ENCODE peak calls at places on chromosomes 11 and 22, in four cellular contexts. F, R, N and L are unnamed samples.

GRCh38 chr11:112300094-112300786 is 39.6 kb upstream of the PLET1 start:
- DNase-seq in F (no peak), R (no peak), N (no peak), L (no peak)

GRCh38 chr22:27809700-27810365 is 8.3 kb upstream of the MN1 start:
- DNase-seq in F (no peak), R (no peak), N (no peak), L (no peak)

GRCh38 chr11:46367244-46367915 is 14.1 kb upstream of the MDK start:
- DNase-seq in F (no peak), R (no peak), N (peak; percentile 89), L (peak; percentile 82)

GRCh38 chr22:37457093-37457893 is 28.9 kb downstream of the MFNG start:
- DNase-seq in F (peak; percentile 67), R (peak; percentile 50), N (no peak), L (peak; percentile 79)

GRCh38 chr22:41913842-41914534 is 886 bp downstream of the SHISA8 start:
- DNase-seq in F (no peak), R (no peak), N (no peak), L (no peak)

GRCh38 chr11:81963018-81963417 is 770.6 kb downstream of the FAM181B start:
- DNase-seq in F (no peak), R (no peak), N (no peak), L (no peak)

GRCh38 chr11:100902454-100903141 is 215.5 kb downstream of the ARHGAP42 start:
- DNase-seq in F (no peak), R (no peak), N (no peak), L (no peak)

GRCh38 chr11:10428453-10428852 is 26.6 kb upstream of the AMPD3 start:
- DNase-seq in F (no peak), R (no peak), N (no peak), L (no peak)

GRCh38 chr22:19002684-19003038 is 66.6 kb upstream of the PRODH start:
- DNase-seq in F (no peak), R (no peak), N (no peak), L (no peak)

GRCh38 chr11:44923796-44924195 is 26.9 kb downstream of the TP53I11 start:
- DNase-seq in F (no peak), R (no peak), N (no peak), L (no peak)

GRCh38 chr22:36010913-36011312 is 17.7 kb downstream of the RBFOX2 start:
- DNase-seq in F (peak; percentile 67), R (no peak), N (no peak), L (no peak)

GRCh38 chr22:28441720-28442263 is 237.8 kb downstream of the TTC28 start:
- DNase-seq in F (no peak), R (no peak), N (no peak), L (no peak)

GRCh38 chr11:121132211-121132976 is 31.4 kb downstream of the TECTA start:
- DNase-seq in F (no peak), R (no peak), N (no peak), L (no peak)

GRCh38 chr11:111213256-111213655 is 32.3 kb upstream of the POU2AF2 start:
- DNase-seq in F (peak; percentile 45), R (no peak), N (no peak), L (no peak)

GRCh38 chr11:62497132-62497915 is 49.3 kb downstream of the AHNAK start:
- DNase-seq in F (peak; percentile 84), R (peak; percentile 58), N (no peak), L (no peak)

GRCh38 chr22:38167988-38168407 is 13.6 kb downstream of the PLA2G6 start:
- DNase-seq in F (peak; percentile 58), R (no peak), N (no peak), L (no peak)

GRCh38 chr11:126288237-126288636 is 5.3 kb downstream of the TIRAP start:
- DNase-seq in F (no peak), R (no peak), N (no peak), L (no peak)

GRCh38 chr22:37571258-37571991 is 8.5 kb downstream of the LGALS2 start:
- DNase-seq in F (peak; percentile 41), R (peak; percentile 36), N (no peak), L (no peak)

GRCh38 chr22:41576877-41577276 is 12.8 kb downstream of the PMM1 start:
- DNase-seq in F (peak; percentile 43), R (peak; percentile 42), N (peak; percentile 85), L (no peak)

GRCh38 chr11:63614136-63614664 is at the start of gene PLAAT3:
- DNase-seq in F (no peak), R (peak; percentile 45), N (peak; percentile 91), L (peak; percentile 93)

GRCh38 chr22:25146906-25147754 is 52.5 kb upstream of the CRYBB3 start:
- DNase-seq in F (no peak), R (no peak), N (peak; percentile 40), L (no peak)

GRCh38 chr11:30635401-30635989 is 49.3 kb upstream of the MPPED2 start:
- DNase-seq in F (no peak), R (no peak), N (no peak), L (no peak)

GRCh38 chr11:75639752-75640151 is 29.1 kb downstream of the MAP6 start:
- DNase-seq in F (no peak), R (no peak), N (peak; percentile 86), L (peak; percentile 89)

GRCh38 chr22:19203839-19204238 is 25.3 kb upstream of the SLC25A1 start:
- DNase-seq in F (no peak), R (no peak), N (peak; percentile 61), L (no peak)

GRCh38 chr11:57255618-57256017 is 18.6 kb upstream of the APLNR start:
- DNase-seq in F (peak; percentile 71), R (no peak), N (no peak), L (no peak)

GRCh38 chr11:113182288-113182687 is 132.1 kb upstream of the TTC12 start:
- DNase-seq in F (no peak), R (no peak), N (no peak), L (no peak)

GRCh38 chr22:35627267-35628041 is 10.3 kb upstream of the MB start:
- DNase-seq in F (peak; percentile 82), R (peak; percentile 69), N (peak; percentile 90), L (peak; percentile 88)

GRCh38 chr11:125980421-125980820 is 34.6 kb downstream of the VSIG10L2 start:
- DNase-seq in F (no peak), R (no peak), N (no peak), L (no peak)

GRCh38 chr11:64360403-64360980 is 1.5 kb downstream of the RPS6KA4 start:
- DNase-seq in F (no peak), R (no peak), N (no peak), L (no peak)

GRCh38 chr11:33383920-33384209 is 126.7 kb downstream of the HIPK3 start:
- DNase-seq in F (no peak), R (no peak), N (no peak), L (no peak)

GRCh38 chr11:29255401-29255800 is 761.4 kb downstream of the KCNA4 start:
- DNase-seq in F (no peak), R (no peak), N (no peak), L (no peak)

GRCh38 chr22:37343343-37343742 is 61.0 kb downstream of the CYTH4 start:
- DNase-seq in F (no peak), R (no peak), N (no peak), L (no peak)

GRCh38 chr11:46832511-46833214 is 13.4 kb downstream of the CKAP5 start:
- DNase-seq in F (no peak), R (no peak), N (no peak), L (no peak)

GRCh38 chr11:17473071-17473744 is 3.4 kb downstream of the ABCC8 start:
- DNase-seq in F (peak; percentile 11), R (peak; percentile 36), N (no peak), L (no peak)

GRCh38 chr22:43101306-43101705 is 9.2 kb upstream of the BIK start:
- DNase-seq in F (no peak), R (no peak), N (no peak), L (no peak)